ENCODE peak calls at places on chromosome 11, in five cellular contexts. M, D, G, K and P are unnamed samples.

GRCh38 chr11:69413015-69413801 is 68.3 kb upstream of the LINC01488 start:
- DNase-seq in M (no peak), K (no peak), G (no peak), D (no peak), P (no peak)

GRCh38 chr11:2993000-2993330 is 836 bp upstream of the NAP1L4 start:
- DNase-seq in M (no peak), K (no peak), G (no peak), D (no peak), P (no peak)

GRCh38 chr11:76153609-76153949 is 52.7 kb downstream of the WNT11 start:
- DNase-seq in D (peak; percentile 81), M (peak; percentile 48), K (peak; percentile 25), G (no peak), P (peak; percentile 59)

GRCh38 chr11:75733346-75734107 is 15.9 kb downstream of the MOGAT2 start:
- DNase-seq in M (no peak), K (no peak), G (no peak), D (peak; percentile 38), P (no peak)

GRCh38 chr11:16778876-16779275 is 40.4 kb downstream of the C11orf58 start:
- DNase-seq in G (no peak), D (no peak), K (no peak), M (no peak), P (no peak)

GRCh38 chr11:44399968-44400367 is 90.0 kb upstream of the ALX4 start:
- DNase-seq in D (no peak), M (no peak), G (no peak), K (no peak), P (no peak)

GRCh38 chr11:70951139-70951804 is 301.1 kb downstream of the SHANK2 start:
- DNase-seq in G (no peak), K (no peak), D (peak; percentile 13), M (no peak), P (no peak)

GRCh38 chr11:78660451-78660850 is 85.8 kb upstream of the NARS2 start:
- DNase-seq in K (no peak), G (no peak), M (no peak), D (peak; percentile 49), P (no peak)

GRCh38 chr11:23403210-23404185 is 543.2 kb upstream of the CCDC179 start:
- DNase-seq in K (no peak), G (no peak), M (no peak), D (no peak), P (no peak)

GRCh38 chr11:43954241-43954640 is 11.8 kb downstream of the C11orf96 start:
- DNase-seq in K (no peak), D (no peak), G (no peak), M (no peak), P (no peak)

GRCh38 chr11:1518301-1518700 is 31.7 kb upstream of the MOB2 start:
- DNase-seq in D (no peak), G (no peak), K (no peak), M (no peak), P (no peak)

GRCh38 chr11:35142481-35143207 is 3.7 kb downstream of the CD44 start:
- DNase-seq in G (no peak), M (peak; percentile 44), D (peak; percentile 88), K (peak; percentile 45), P (peak; percentile 66)

GRCh38 chr11:2776351-2777061 is 76.7 kb upstream of the KCNQ1OT1 start:
- DNase-seq in K (no peak), M (no peak), G (no peak), D (no peak), P (no peak)

GRCh38 chr11:65429069-65429681 is 6.6 kb downstream of the NEAT1 start:
- DNase-seq in K (no peak), G (no peak), M (peak; percentile 88), D (peak; percentile 81), P (no peak)

GRCh38 chr11:96074551-96075309 is 150.8 kb upstream of the MTMR2 start:
- DNase-seq in K (no peak), D (no peak), M (no peak), G (no peak), P (no peak)

GRCh38 chr11:105741488-105742020 is 131.7 kb downstream of the GRIA4 start:
- DNase-seq in M (no peak), G (no peak), D (no peak), K (no peak), P (no peak)

GRCh38 chr11:7467652-7468051 is 17.7 kb upstream of the OLFML1 start:
- DNase-seq in G (no peak), K (no peak), M (no peak), D (peak; percentile 32), P (no peak)

GRCh38 chr11:16356057-16356750 is at the start of gene SOX6:
- DNase-seq in D (no peak), M (peak; percentile 25), G (no peak), K (no peak), P (no peak)

GRCh38 chr11:65663634-65664200 is 1.0 kb upstream of the RELA start:
- DNase-seq in M (peak; percentile 79), D (peak; percentile 89), K (no peak), G (no peak), P (peak; percentile 37)

GRCh38 chr11:116960916-116961315 is 123.5 kb upstream of the APOA1 start:
- DNase-seq in G (no peak), K (peak; percentile 44), M (peak; percentile 46), D (peak; percentile 73), P (peak; percentile 31)

GRCh38 chr11:63940786-63941185 is 2.0 kb downstream of the NAA40 start:
- DNase-seq in G (no peak), K (no peak), D (no peak), M (no peak), P (no peak)

GRCh38 chr11:72591785-72592490 is 82.3 kb downstream of the PDE2A start:
- DNase-seq in G (no peak), M (no peak), K (no peak), D (no peak), P (no peak)

GRCh38 chr11:135075740-135076139 is 663.7 kb upstream of the B3GAT1 start:
- DNase-seq in D (peak; percentile 57), M (peak; percentile 17), K (no peak), G (no peak), P (no peak)

GRCh38 chr11:71158936-71159335 is 93.4 kb downstream of the SHANK2 start:
- DNase-seq in M (peak; percentile 2), G (no peak), K (no peak), D (no peak), P (no peak)

GRCh38 chr11:46281374-46281831 is 3.9 kb downstream of the CREB3L1 start:
- DNase-seq in G (no peak), K (no peak), D (peak; percentile 49), M (peak; percentile 45), P (no peak)

GRCh38 chr11:10329935-10330334 is 25.1 kb downstream of the ADM start:
- DNase-seq in G (no peak), D (peak; percentile 92), K (peak; percentile 85), M (peak; percentile 78), P (peak; percentile 92)

GRCh38 chr11:13298765-13299164 is 21.2 kb downstream of the BMAL1 start:
- DNase-seq in G (no peak), M (no peak), D (no peak), K (no peak), P (no peak)

GRCh38 chr11:124113890-124114289 is 1.4 kb upstream of the VWA5A start:
- DNase-seq in G (no peak), M (peak; percentile 21), D (peak; percentile 31), K (no peak), P (no peak)

GRCh38 chr11:10909141-10909883 is 51.5 kb upstream of the ZBED5 start:
- DNase-seq in D (peak; percentile 79), M (no peak), K (no peak), G (no peak), P (no peak)

GRCh38 chr11:132607575-132607974 is 924.7 kb downstream of the OPCML start:
- DNase-seq in K (no peak), G (no peak), M (no peak), D (no peak), P (no peak)

GRCh38 chr11:34565417-34566208 is 52.0 kb upstream of the ELF5 start:
- DNase-seq in G (no peak), M (no peak), K (no peak), D (no peak), P (no peak)

GRCh38 chr11:64834723-64835615 is 9.5 kb downstream of the CDC42BPG start:
- DNase-seq in M (peak; percentile 51), G (no peak), K (no peak), D (peak; percentile 58), P (no peak)

GRCh38 chr11:86418929-86419328 is 44.2 kb downstream of the CCDC81 start:
- DNase-seq in M (no peak), D (peak; percentile 33), K (no peak), G (no peak), P (no peak)

GRCh38 chr11:61480261-61480660 is 28.3 kb upstream of the LRRC10B start:
- DNase-seq in M (no peak), D (no peak), K (no peak), G (no peak), P (no peak)

GRCh38 chr11:77035580-77035979 is 1.4 kb downstream of the B3GNT6 start:
- DNase-seq in K (no peak), M (no peak), G (no peak), D (no peak), P (no peak)